ENCODE peak calls at places on chromosomes 6 and 20, in four cellular contexts. V is hepatocyte; R is CD4-positive, alpha-beta memory T cell; H is ovary. G is an unnamed sample. For H3K4me1, the result is how much of the 10 kb centered on the place peaks cover.

GRCh38 chr6:35140991-35141720 is at the start of gene TCP11:
- DNase-seq in V (no peak), R (peak), H (peak), G (no peak)

GRCh38 chr20:23115823-23116222 is 29.7 kb upstream of the CD93 start:
- DNase-seq in H (no peak), V (no peak), R (no peak), G (no peak)

GRCh38 chr6:57324538-57324937 is 7.1 kb downstream of the PRIM2 start:
- DNase-seq in H (no peak), V (no peak), R (peak), G (no peak)

GRCh38 chr6:151148111-151148510 is 91.7 kb upstream of the AKAP12 start:
- DNase-seq in H (no peak), R (no peak), V (no peak), G (no peak)

GRCh38 chr20:5663396-5663795 is 86.8 kb upstream of the SHLD1 start:
- DNase-seq in V (no peak), H (no peak), R (no peak), G (no peak)

GRCh38 chr20:3710703-3711417 is 1.5 kb downstream of the SIGLEC1 start:
- DNase-seq in R (peak), H (peak), V (peak), G (peak)

GRCh38 chr6:40996591-40997247 is 42.3 kb downstream of the UNC5CL start:
- DNase-seq in R (no peak), V (peak), H (no peak), G (peak)

GRCh38 chr6:33411632-33412005 is 805 bp downstream of the PHF1 start:
- DNase-seq in V (no peak), R (no peak), H (no peak), G (no peak)

GRCh38 chr20:33145521-33145920 is 22.4 kb upstream of the BPIFA2 start:
- DNase-seq in V (no peak), H (no peak), R (no peak), G (no peak)

GRCh38 chr6:158744986-158745430 is 74.2 kb downstream of the EZR start:
- DNase-seq in H (no peak), R (no peak), V (no peak), G (no peak)

GRCh38 chr6:125906158-125906998 is 50.2 kb upstream of the HINT3 start:
- DNase-seq in R (peak), H (peak), V (peak), G (no peak)

GRCh38 chr20:58447733-58448391 is 58.8 kb downstream of the VAPB start:
- DNase-seq in H (no peak), V (peak), R (peak), G (no peak)

GRCh38 chr6:146620655-146621054 is 21.9 kb downstream of the ADGB start:
- DNase-seq in V (no peak), H (no peak), R (no peak), G (no peak)

GRCh38 chr6:122753688-122754056 is 25.8 kb upstream of the FABP7 start:
- DNase-seq in R (no peak), V (no peak), H (no peak), G (no peak)

GRCh38 chr6:148273962-148274752 is 68.5 kb upstream of the SASH1 start:
- DNase-seq in V (no peak), H (no peak), R (no peak), G (no peak)

GRCh38 chr6:26520088-26520839 is 17.9 kb upstream of the HMGN4 start:
- DNase-seq in R (no peak), H (peak), V (no peak), G (peak)

GRCh38 chr20:50256577-50256976 is 65.9 kb downstream of the CEBPB start:
- DNase-seq in R (no peak), V (no peak), H (no peak), G (no peak)

GRCh38 chr6:152503541-152503940 is 133.6 kb downstream of the SYNE1 start:
- DNase-seq in H (no peak), R (no peak), V (no peak), G (no peak)

GRCh38 chr6:167990016-167990945 is 7.2 kb upstream of the KIF25 start:
- DNase-seq in H (no peak), R (no peak), V (peak), G (no peak)

GRCh38 chr6:157089258-157089657 is 234.1 kb downstream of the TMEM242 start:
- DNase-seq in R (no peak), H (no peak), V (peak), G (no peak)

GRCh38 chr6:19759117-19759880 is 77.9 kb upstream of the ID4 start:
- DNase-seq in H (no peak), V (no peak), R (no peak), G (no peak)

GRCh38 chr6:161186173-161186769 is 87.6 kb downstream of the AGPAT4 start:
- DNase-seq in H (no peak), V (no peak), R (no peak), G (no peak)

GRCh38 chr6:105120570-105120969 is 59.2 kb downstream of the POPDC3 start:
- DNase-seq in V (no peak), R (no peak), H (no peak), G (no peak)

GRCh38 chr6:113447088-113447831 is 409.9 kb upstream of the MARCKS start:
- DNase-seq in H (no peak), R (no peak), V (peak), G (no peak)

GRCh38 chr20:52992632-52993031 is 20.5 kb downstream of the TSHZ2 start:
- DNase-seq in H (no peak), V (no peak), R (no peak), G (no peak)

GRCh38 chr6:72738091-72738490 is 116.2 kb downstream of the KCNQ5 start:
- DNase-seq in R (no peak), V (no peak), H (no peak), G (no peak)

GRCh38 chr6:17349437-17349836 is 44.0 kb upstream of the CAP2 start:
- DNase-seq in V (no peak), R (no peak), H (no peak), G (no peak)

GRCh38 chr6:138856654-138857053 is 60.8 kb downstream of the ECT2L start:
- DNase-seq in R (no peak), V (no peak), H (no peak), G (no peak)

GRCh38 chr20:25389381-25389857 is 1.2 kb downstream of the ABHD12 start:
- DNase-seq in R (no peak), V (peak), H (no peak), G (no peak)

GRCh38 chr20:60057866-60058807 is 99.9 kb downstream of the CDH26 start:
- DNase-seq in H (no peak), V (peak), R (peak), G (peak)

GRCh38 chr20:3209946-3210317 is 634 bp downstream of the ITPA start:
- DNase-seq in V (no peak), H (no peak), R (no peak), G (no peak)

GRCh38 chr6:112802154-112802553 is 455.0 kb downstream of the RFPL4B start:
- DNase-seq in V (peak), H (no peak), R (no peak), G (no peak)

GRCh38 chr20:51609251-51609650 is 66.7 kb upstream of the NFATC2 start:
- DNase-seq in V (no peak), R (no peak), H (no peak), G (no peak)

GRCh38 chr6:111734068-111734825 is 128.6 kb upstream of the TRAF3IP2 start:
- DNase-seq in R (no peak), H (no peak), V (no peak), G (no peak)
- H3K4me1 ChIP-seq in R (half or more), H (under half), V (under half), G (half or more)

GRCh38 chr6:15374119-15374518 is 128.2 kb downstream of the JARID2 start:
- DNase-seq in V (no peak), R (no peak), H (no peak), G (no peak)

GRCh38 chr6:15372932-15373331 is 127.1 kb downstream of the JARID2 start:
- DNase-seq in R (no peak), V (no peak), H (no peak), G (no peak)

GRCh38 chr6:15376900-15377487 is 131.1 kb downstream of the JARID2 start:
- DNase-seq in R (no peak), H (no peak), V (no peak), G (no peak)

GRCh38 chr6:15375638-15376290 is 129.9 kb downstream of the JARID2 start:
- DNase-seq in H (no peak), V (no peak), R (no peak), G (no peak)

DNA sequence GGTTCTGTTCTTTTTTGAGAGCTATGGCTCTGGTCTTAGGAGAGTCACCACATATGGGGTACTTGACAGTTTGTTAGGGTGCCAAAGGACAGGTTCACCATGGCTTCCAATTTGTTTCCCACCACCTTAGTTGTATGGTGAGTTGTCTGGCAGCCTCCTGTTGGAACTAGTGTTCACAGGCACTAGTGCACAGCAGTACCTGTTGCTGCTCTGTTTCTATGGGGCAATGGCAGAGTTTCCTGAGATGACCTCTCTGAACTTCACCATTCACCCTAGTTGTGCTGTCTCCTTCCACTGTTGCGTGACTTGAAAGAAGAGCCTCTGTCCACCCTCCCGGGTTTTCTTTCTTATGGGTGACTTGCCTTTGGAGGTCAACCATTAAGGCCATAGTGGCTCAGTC is 129.1 kb downstream of the JARID2 start:
- DNase-seq in V (no peak), H (no peak), R (no peak), G (no peak)
- H3K4me1 ChIP-seq in V (under half), H (under half), R (under half), G (under half)

DNA sequence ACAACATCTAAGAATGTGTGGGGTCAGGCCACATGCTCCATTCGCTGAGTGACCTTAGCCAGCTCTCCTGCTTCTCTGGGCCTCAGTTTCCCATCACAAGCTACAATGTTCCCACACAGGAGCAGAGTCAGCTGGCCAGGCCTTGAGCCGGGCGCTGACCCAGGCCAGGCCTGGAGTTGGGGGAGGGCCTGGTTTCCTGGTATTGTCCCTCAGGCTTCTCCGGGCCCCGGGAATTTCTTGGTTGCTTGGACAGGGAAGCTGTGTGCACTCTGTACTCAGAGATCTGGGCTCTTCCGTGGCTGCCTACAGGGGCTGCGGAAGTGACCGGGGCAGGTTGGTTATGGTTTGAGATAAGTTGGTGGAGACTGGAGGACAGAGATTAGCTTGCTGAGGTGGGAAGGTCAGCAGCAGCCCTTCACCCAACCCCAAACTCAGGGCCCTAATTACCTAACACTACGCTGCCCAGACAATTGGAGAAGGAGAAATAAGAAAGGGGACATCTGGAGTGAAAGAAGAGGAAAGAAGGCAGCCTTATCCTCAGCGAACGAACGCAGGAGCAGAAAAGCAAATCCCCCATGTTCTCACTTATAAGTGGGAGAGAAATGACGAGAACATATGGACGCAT is 6.3 kb downstream of the TGM2 start:
- DNase-seq in V (peak), H (no peak), R (no peak), G (no peak)
- H3K4me1 ChIP-seq in V (under half), H (under half), R (under half), G (under half)

DNA sequence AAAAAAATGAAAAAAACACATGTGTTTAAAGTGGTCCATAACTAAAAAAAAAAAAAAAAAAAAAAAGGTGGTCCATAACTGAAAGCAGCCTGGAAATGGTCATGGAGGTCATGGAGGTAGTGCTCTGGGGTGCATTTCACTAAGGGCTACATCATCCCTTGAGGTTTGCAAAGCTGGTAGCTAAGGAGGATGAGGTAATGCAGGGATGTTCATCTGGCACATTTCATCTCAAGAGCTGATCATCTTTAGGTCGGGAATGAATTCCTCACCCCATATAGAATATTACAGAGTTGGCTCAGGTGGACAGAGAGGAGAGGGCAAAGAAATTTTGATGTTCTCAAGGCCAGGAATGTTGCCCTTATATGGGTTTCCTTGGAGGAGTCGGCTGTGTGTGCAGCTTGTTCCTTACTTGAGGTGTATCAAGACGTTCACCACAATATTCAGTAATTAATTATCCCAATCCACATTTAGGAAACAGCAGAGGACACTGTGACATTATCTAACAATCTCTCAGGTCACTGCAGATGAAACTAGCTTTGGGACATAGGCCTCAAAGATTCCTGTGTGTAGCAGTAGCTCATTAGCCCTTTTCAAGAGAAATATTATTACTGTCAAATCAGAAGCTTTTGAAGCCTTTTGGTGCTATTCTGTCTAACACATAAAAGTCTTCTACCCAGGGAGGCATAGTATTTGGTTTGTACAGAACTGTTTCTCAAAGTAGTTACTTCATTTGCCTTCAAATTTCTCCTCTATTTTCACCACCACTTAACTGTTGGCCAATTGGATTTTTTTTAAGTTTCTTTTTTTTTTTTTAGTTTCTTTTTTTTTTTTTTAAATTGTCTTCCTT is 46.8 kb downstream of the CYP24A1 start:
- DNase-seq in R (no peak), V (no peak), H (no peak), G (no peak)
- H3K4me1 ChIP-seq in R (under half), V (under half), H (under half), G (under half)

DNA sequence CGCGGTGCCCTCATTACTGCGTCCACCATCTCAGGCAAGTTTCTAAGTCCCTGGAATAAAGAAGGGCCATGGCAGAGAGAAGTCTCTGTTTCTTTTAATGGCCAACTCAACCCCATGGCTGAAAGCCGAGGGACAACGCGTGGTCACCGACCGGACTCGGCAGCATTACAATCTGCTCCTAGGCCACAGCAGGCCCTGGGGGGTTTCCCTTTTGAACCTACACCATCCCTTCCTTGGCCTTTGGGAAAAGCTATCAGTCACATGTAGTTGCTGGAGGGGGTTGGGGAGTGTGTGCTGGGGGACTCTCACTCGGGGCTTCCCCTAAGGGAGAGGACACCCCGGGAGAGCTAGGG is 11.1 kb upstream of the FAM83C start:
- DNase-seq in H (no peak), V (peak), R (no peak), G (no peak)
- H3K4me1 ChIP-seq in H (under half), V (under half), R (under half), G (under half)

GRCh38 chr6:106731843-106732160 is 102.4 kb downstream of the QRSL1 start:
- DNase-seq in V (no peak), R (no peak), H (no peak), G (no peak)
- H3K4me1 ChIP-seq in V (under half), R (under half), H (under half), G (under half)

GRCh38 chr6:53139841-53140413 is 8.7 kb downstream of the GCM1 start:
- DNase-seq in V (no peak), H (no peak), R (no peak), G (no peak)
- H3K4me1 ChIP-seq in V (under half), H (under half), R (under half), G (under half)

GRCh38 chr20:16518068-16518783 is 55.0 kb downstream of the KIF16B start:
- DNase-seq in H (no peak), V (peak), R (peak), G (no peak)
- H3K4me1 ChIP-seq in H (under half), V (under half), R (under half), G (under half)

DNA sequence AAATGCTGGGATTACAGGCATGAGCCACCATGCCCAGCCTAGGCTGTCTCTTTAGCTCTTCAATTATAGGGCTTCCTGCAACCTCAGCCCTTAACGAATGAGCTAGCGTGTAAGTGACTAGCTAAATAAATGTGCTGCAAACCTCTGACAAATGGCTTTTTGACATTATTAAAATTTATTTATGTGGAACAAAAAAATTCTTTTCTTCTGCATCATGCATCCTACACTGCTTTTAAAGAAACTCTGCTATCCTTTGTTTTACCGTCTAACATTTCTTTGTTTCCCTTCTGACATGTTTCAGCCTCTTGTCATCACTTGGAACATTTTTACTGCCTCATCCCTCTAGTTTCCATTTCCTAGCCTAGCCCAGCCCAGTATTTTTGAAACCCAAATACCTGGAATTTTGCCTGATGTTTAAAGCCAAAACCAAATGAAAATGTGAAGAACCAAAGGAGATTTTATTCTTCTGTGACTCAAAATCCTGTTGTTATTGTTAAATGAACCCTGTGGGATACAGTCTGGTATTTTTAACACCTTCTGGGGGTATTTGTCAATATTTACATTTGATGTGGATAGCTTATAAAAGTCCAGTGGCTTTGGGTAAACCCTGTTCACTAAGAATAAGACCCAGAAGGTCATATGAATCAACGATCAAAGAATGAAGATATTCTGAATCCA is 9.5 kb downstream of the NT5E start:
- DNase-seq in V (no peak), H (no peak), R (no peak), G (no peak)
- H3K4me1 ChIP-seq in V (under half), H (under half), R (under half), G (under half)